ENCODE peak calls at places on chromosomes 2 and 18, in five cellular contexts. X is HCT116; H is GM03348; W is activated T-cell treated with anti-CD3 and anti-CD28 coated beads, Interleukin-2, amount 50 U/mL, for 4 hours; P is T-helper 1 cell. E is an unnamed sample.

GRCh38 chr2:47867205-47867604 is 39.1 kb downstream of the FBXO11 start:
- DNase-seq in X (peak), H (peak), W (no peak), P (no peak), E (peak)

GRCh38 chr2:3867451-3867850 is 164.1 kb downstream of the DCDC2C start:
- DNase-seq in X (no peak), H (no peak), W (no peak), P (no peak), E (no peak)

GRCh38 chr2:135096665-135097446 is 44.8 kb downstream of the RAB3GAP1 start:
- DNase-seq in X (no peak), H (no peak), W (no peak), P (no peak), E (no peak)

GRCh38 chr2:207012461-207012860 is 73.1 kb downstream of the CPO start:
- DNase-seq in X (no peak), H (peak), W (no peak), P (no peak), E (no peak)

GRCh38 chr2:200335657-200336056 is 29.2 kb downstream of the SPATS2L start:
- DNase-seq in X (no peak), H (no peak), W (no peak), P (no peak), E (no peak)

GRCh38 chr18:61991201-61991600 is 98.4 kb upstream of the RNF152 start:
- DNase-seq in X (no peak), H (peak), W (no peak), P (no peak), E (peak)

GRCh38 chr18:23867011-23867410 is 147.5 kb upstream of the TTC39C start:
- DNase-seq in X (no peak), H (no peak), W (no peak), P (no peak), E (no peak)

GRCh38 chr18:8866679-8867078 is 161.3 kb downstream of the MTCL1 start:
- DNase-seq in X (no peak), H (no peak), W (no peak), P (no peak), E (no peak)

GRCh38 chr2:124663293-124663997 is 638.4 kb downstream of the CNTNAP5 start:
- DNase-seq in X (no peak), H (no peak), W (no peak), P (no peak), E (no peak)

GRCh38 chr2:162092656-162093556 is 18.9 kb upstream of the DPP4 start:
- DNase-seq in X (peak), H (peak), W (no peak), P (no peak), E (peak)

GRCh38 chr2:8456149-8457091 is 225.4 kb upstream of the ID2 start:
- DNase-seq in X (no peak), H (no peak), W (peak), P (peak), E (no peak)